ENCODE peak calls at places on chromosomes 4 and X, in eight cellular contexts. D is AG10803, F is hepatic stellate cell, L is astrocyte of the cerebellum, S is fibroblast of the aortic adventitia, U is T-helper 22 cell, M is T-helper 1 cell, I is HCT116. H is an unnamed sample.

GRCh38 chr4:38548256-38548655 is 115.7 kb upstream of the KLF3 start:
- DNase-seq in D (no peak), F (no peak), L (no peak), S (no peak), U (no peak), M (no peak), I (no peak), H (no peak)

GRCh38 chr4:7971881-7972500 is 32.3 kb upstream of the AFAP1 start:
- DNase-seq in D (no peak), F (no peak), L (no peak), S (no peak), U (no peak), M (no peak), I (no peak), H (no peak)

GRCh38 chr4:76738081-76738931 is 159.6 kb downstream of the SOWAHB start:
- DNase-seq in D (peak), F (peak), L (peak), S (peak), U (no peak), M (no peak), I (no peak), H (no peak)

GRCh38 chrX:112830540-112830939 is 10.1 kb downstream of the AMOT start:
- DNase-seq in D (peak), F (no peak), L (no peak), S (no peak), U (no peak), M (no peak), I (no peak), H (no peak)

GRCh38 chrX:134634691-134635090 is 23.6 kb downstream of the PLAC1 start:
- DNase-seq in D (peak), F (no peak), L (no peak), S (peak), U (no peak), M (no peak), I (no peak), H (no peak)

GRCh38 chr4:81378398-81378797 is 93.3 kb downstream of the RASGEF1B start:
- DNase-seq in D (peak), F (no peak), L (no peak), S (no peak), U (no peak), M (no peak), I (no peak), H (no peak)

GRCh38 chr4:65023877-65024670 is 614.8 kb upstream of the TECRL start:
- DNase-seq in D (no peak), F (no peak), L (no peak), S (no peak), U (no peak), M (no peak), I (no peak), H (no peak)

GRCh38 chr4:180028682-180029081 is 2214.5 kb upstream of the TENM3 start:
- DNase-seq in D (no peak), F (no peak), L (no peak), S (no peak), U (no peak), M (no peak), I (peak), H (no peak)

GRCh38 chr4:73067971-73068394 is 1.5 kb downstream of the COX18 start:
- DNase-seq in D (no peak), F (peak), L (no peak), S (no peak), U (no peak), M (no peak), I (no peak), H (no peak)

GRCh38 chr4:144687466-144687865 is 41.5 kb downstream of the HHIP start:
- DNase-seq in D (no peak), F (no peak), L (no peak), S (peak), U (no peak), M (no peak), I (no peak), H (no peak)

GRCh38 chrX:148500428-148501120 is at the start of gene AFF2:
- DNase-seq in D (peak), F (peak), L (no peak), S (peak), U (peak), M (no peak), I (no peak), H (no peak)

GRCh38 chr4:138256608-138257007 is 14.5 kb upstream of the SLC7A11 start:
- DNase-seq in D (no peak), F (no peak), L (no peak), S (no peak), U (no peak), M (no peak), I (no peak), H (no peak)

GRCh38 chrX:115393271-115393670 is 103.8 kb downstream of the LUZP4 start:
- DNase-seq in D (peak), F (no peak), L (peak), S (peak), U (no peak), M (no peak), I (no peak), H (peak)

GRCh38 chr4:52713456-52713937 is 37.7 kb downstream of the ERVMER34-1 start:
- DNase-seq in D (no peak), F (no peak), L (no peak), S (no peak), U (no peak), M (no peak), I (no peak), H (no peak)

GRCh38 chr4:48553720-48554119 is 63.7 kb downstream of the ZAR1 start:
- DNase-seq in D (no peak), F (no peak), L (no peak), S (no peak), U (no peak), M (no peak), I (no peak), H (no peak)

GRCh38 chrX:101417981-101418841 is 10.2 kb downstream of the HNRNPH2 start:
- DNase-seq in D (peak), F (no peak), L (no peak), S (no peak), U (peak), M (no peak), I (no peak), H (no peak)

GRCh38 chr4:101125045-101125713 is 222.1 kb downstream of the PPP3CA start:
- DNase-seq in D (no peak), F (no peak), L (no peak), S (no peak), U (no peak), M (no peak), I (no peak), H (peak)

GRCh38 chrX:17027931-17028330 is 81.5 kb downstream of the REPS2 start:
- DNase-seq in D (no peak), F (no peak), L (no peak), S (no peak), U (no peak), M (no peak), I (no peak), H (no peak)

H was measured in retinal pigment epithelial cell.